ENCODE peak calls at places on chromosomes 5 and 9, in seven cellular contexts. B is AG08396; G is naive thymus-derived CD8-positive, alpha-beta T cell; M is kidney; W is thoracic aorta; K is neural crest cell; P is HFF-Myc. Y is an unnamed sample.

GRCh38 chr5:66122379-66123034 is 21.6 kb upstream of the SREK1 start:
- DNase-seq in B (peak; percentile 14), G (no peak), M (no peak), W (no peak), K (no peak), P (no peak), Y (peak; percentile 54)

GRCh38 chr9:131650254-131650653 is 89.6 kb downstream of the RAPGEF1 start:
- DNase-seq in B (peak; percentile 37), G (no peak), M (peak; percentile 87), W (no peak), K (no peak), P (no peak), Y (peak; percentile 99)

GRCh38 chr9:128124873-128125574 is 2.5 kb downstream of the PTGES2 start:
- DNase-seq in B (no peak), G (no peak), M (peak; percentile 73), W (no peak), K (peak; percentile 64), P (peak; percentile 31), Y (peak; percentile 69)

GRCh38 chr9:76703270-76703669 is 61.0 kb upstream of the PCA3 start:
- DNase-seq in B (no peak), G (no peak), M (no peak), W (no peak), K (no peak), P (no peak), Y (no peak)

GRCh38 chr5:11182441-11183080 is 421.5 kb upstream of the DAP start:
- DNase-seq in B (peak; percentile 45), G (no peak), M (no peak), W (no peak), K (peak; percentile 18), P (peak; percentile 16), Y (peak; percentile 66)

GRCh38 chr5:178801021-178801420 is 58.7 kb upstream of the ZNF354B start:
- DNase-seq in B (no peak), G (no peak), M (no peak), W (no peak), K (no peak), P (no peak), Y (no peak)

GRCh38 chr9:95017661-95018060 is 291.2 kb downstream of the AOPEP start:
- DNase-seq in B (no peak), G (no peak), M (no peak), W (no peak), K (no peak), P (no peak), Y (peak; percentile 37)

GRCh38 chr5:179154991-179155955 is 95.1 kb downstream of the ZNF354C start:
- DNase-seq in B (no peak), G (no peak), M (peak; percentile 65), W (no peak), K (no peak), P (no peak), Y (no peak)

GRCh38 chr9:135230386-135230765 is 142.9 kb downstream of the OLFM1 start:
- DNase-seq in B (no peak), G (no peak), M (peak; percentile 35), W (no peak), K (no peak), P (no peak), Y (no peak)

Y was measured in GM23248.